ENCODE peak calls at places on chromosome 19, in six cellular contexts. One of them, this sample, is unnamed.

GRCh38 chr19:5719274-5719960 is 529 bp downstream of the LONP1 start:
- DNase-seq in HCT116: no peak
- DNase-seq in HepG2: no peak
- DNase-seq in K562: peak
- DNase-seq in SK-N-SH: no peak
- DNase-seq in GM12878: no peak
- DNase-seq in this sample: no peak

GRCh38 chr19:752652-753517 is 2.0 kb downstream of the MISP start:
- DNase-seq in GM12878: no peak
- DNase-seq in HCT116: peak
- DNase-seq in K562: peak
- DNase-seq in HepG2: peak
- DNase-seq in SK-N-SH: no peak
- DNase-seq in this sample: no peak

GRCh38 chr19:34120846-34121639 is 51.3 kb upstream of the LSM14A start:
- DNase-seq in HepG2: peak
- DNase-seq in GM12878: no peak
- DNase-seq in HCT116: peak
- DNase-seq in K562: peak
- DNase-seq in SK-N-SH: peak
- DNase-seq in this sample: no peak

GRCh38 chr19:10104665-10105221 is 1.4 kb upstream of the PPAN start:
- DNase-seq in HCT116: no peak
- DNase-seq in GM12878: peak
- DNase-seq in HepG2: no peak
- DNase-seq in K562: no peak
- DNase-seq in SK-N-SH: no peak
- DNase-seq in this sample: no peak

GRCh38 chr19:46784262-46785053 is 3.9 kb downstream of the SLC1A5 start:
- DNase-seq in K562: peak
- DNase-seq in GM12878: peak
- DNase-seq in HCT116: peak
- DNase-seq in HepG2: peak
- DNase-seq in SK-N-SH: peak
- DNase-seq in this sample: no peak

GRCh38 chr19:3387645-3388589 is 21.5 kb downstream of the NFIC start:
- DNase-seq in SK-N-SH: peak
- DNase-seq in GM12878: no peak
- DNase-seq in K562: no peak
- DNase-seq in HCT116: no peak
- DNase-seq in HepG2: no peak
- DNase-seq in this sample: no peak

GRCh38 chr19:495440-496332 is 600 bp upstream of the MADCAM1 start:
- DNase-seq in HepG2: no peak
- DNase-seq in SK-N-SH: peak
- DNase-seq in K562: peak
- DNase-seq in HCT116: no peak
- DNase-seq in GM12878: no peak
- DNase-seq in this sample: no peak

GRCh38 chr19:36771275-36772231 is 1.1 kb downstream of the ZNF850 start:
- DNase-seq in HCT116: no peak
- DNase-seq in K562: peak
- DNase-seq in GM12878: peak
- DNase-seq in HepG2: peak
- DNase-seq in SK-N-SH: peak
- DNase-seq in this sample: peak

GRCh38 chr19:50695251-50696064 is 24.1 kb downstream of the SHANK1 start:
- DNase-seq in K562: peak
- DNase-seq in HCT116: no peak
- DNase-seq in GM12878: no peak
- DNase-seq in SK-N-SH: peak
- DNase-seq in HepG2: no peak
- DNase-seq in this sample: no peak

GRCh38 chr19:41366089-41366488 is 2.1 kb upstream of the B9D2 start:
- DNase-seq in HepG2: no peak
- DNase-seq in GM12878: no peak
- DNase-seq in SK-N-SH: no peak
- DNase-seq in K562: no peak
- DNase-seq in HCT116: no peak
- DNase-seq in this sample: no peak

GRCh38 chr19:41978470-41978869 is 15.6 kb downstream of the ATP1A3 start:
- DNase-seq in HCT116: no peak
- DNase-seq in HepG2: no peak
- DNase-seq in SK-N-SH: no peak
- DNase-seq in GM12878: no peak
- DNase-seq in K562: no peak
- DNase-seq in this sample: no peak

GRCh38 chr19:46719629-46720515 is 3.0 kb upstream of the PRKD2 start:
- DNase-seq in SK-N-SH: no peak
- DNase-seq in HCT116: no peak
- DNase-seq in GM12878: no peak
- DNase-seq in K562: no peak
- DNase-seq in HepG2: no peak
- DNase-seq in this sample: no peak

GRCh38 chr19:44948763-44949374 is 3.0 kb downstream of the APOC2 start:
- DNase-seq in GM12878: no peak
- DNase-seq in K562: no peak
- DNase-seq in SK-N-SH: no peak
- DNase-seq in HepG2: no peak
- DNase-seq in HCT116: no peak
- DNase-seq in this sample: no peak

GRCh38 chr19:56477429-56478338 is 539 bp upstream of the ZNF667 start:
- DNase-seq in SK-N-SH: peak
- DNase-seq in HCT116: no peak
- DNase-seq in K562: peak
- DNase-seq in HepG2: no peak
- DNase-seq in GM12878: no peak
- DNase-seq in this sample: no peak

GRCh38 chr19:38657633-38658222 is 10.3 kb downstream of the ACTN4 start:
- DNase-seq in HepG2: no peak
- DNase-seq in SK-N-SH: no peak
- DNase-seq in HCT116: peak
- DNase-seq in GM12878: no peak
- DNase-seq in K562: no peak
- DNase-seq in this sample: peak

GRCh38 chr19:42601811-42602443 is 7.2 kb upstream of the CEACAM8 start:
- DNase-seq in GM12878: no peak
- DNase-seq in HCT116: no peak
- DNase-seq in HepG2: peak
- DNase-seq in K562: peak
- DNase-seq in SK-N-SH: no peak
- DNase-seq in this sample: no peak

GRCh38 chr19:53158119-53158656 is 665 bp downstream of the ZNF347 start:
- DNase-seq in HepG2: no peak
- DNase-seq in K562: peak
- DNase-seq in SK-N-SH: peak
- DNase-seq in GM12878: no peak
- DNase-seq in HCT116: no peak
- DNase-seq in this sample: no peak

GRCh38 chr19:35710784-35711723 is 6.7 kb downstream of the ZBTB32 start:
- DNase-seq in HepG2: no peak
- DNase-seq in K562: no peak
- DNase-seq in SK-N-SH: no peak
- DNase-seq in GM12878: peak
- DNase-seq in HCT116: no peak
- DNase-seq in this sample: no peak

GRCh38 chr19:44903602-44904425 is 1.8 kb upstream of the APOE start:
- DNase-seq in GM12878: no peak
- DNase-seq in K562: peak
- DNase-seq in SK-N-SH: peak
- DNase-seq in HCT116: no peak
- DNase-seq in HepG2: peak
- DNase-seq in this sample: no peak

GRCh38 chr19:45527731-45528130 is 20.5 kb downstream of the VASP start:
- DNase-seq in SK-N-SH: no peak
- DNase-seq in K562: no peak
- DNase-seq in HepG2: no peak
- DNase-seq in GM12878: no peak
- DNase-seq in HCT116: no peak
- DNase-seq in this sample: no peak

GRCh38 chr19:56705939-56706338 is 34.4 kb upstream of the ZNF835 start:
- DNase-seq in K562: peak
- DNase-seq in GM12878: no peak
- DNase-seq in SK-N-SH: no peak
- DNase-seq in HCT116: no peak
- DNase-seq in HepG2: no peak
- DNase-seq in this sample: no peak

GRCh38 chr19:19602713-19603320 is 15.7 kb downstream of the PBX4 start:
- DNase-seq in SK-N-SH: no peak
- DNase-seq in K562: no peak
- DNase-seq in GM12878: no peak
- DNase-seq in HCT116: no peak
- DNase-seq in HepG2: no peak
- DNase-seq in this sample: no peak
- TF ChIP-seq SIN3A in SK-N-SH: no peak
- TF ChIP-seq SIN3A in K562: no peak
- TF ChIP-seq SIN3A in GM12878: no peak
- TF ChIP-seq SIN3A in HCT116: no peak
- TF ChIP-seq SIN3A in HepG2: no peak
- TF ChIP-seq SIN3A in this sample: no peak

GRCh38 chr19:49064029-49064629 is 489 bp downstream of the NTF4 start:
- DNase-seq in HepG2: no peak
- DNase-seq in HCT116: no peak
- DNase-seq in K562: no peak
- DNase-seq in GM12878: no peak
- DNase-seq in SK-N-SH: peak
- DNase-seq in this sample: no peak
- TF ChIP-seq REST in HepG2: no peak
- TF ChIP-seq REST in HCT116: no peak
- TF ChIP-seq REST in K562: no peak
- TF ChIP-seq REST in GM12878: no peak
- TF ChIP-seq REST in SK-N-SH: no peak
- TF ChIP-seq REST in this sample: no peak

GRCh38 chr19:15456871-15457700 is 7.3 kb downstream of the RASAL3 start:
- DNase-seq in K562: peak
- DNase-seq in HCT116: peak
- DNase-seq in GM12878: no peak
- DNase-seq in HepG2: no peak
- DNase-seq in SK-N-SH: no peak
- DNase-seq in this sample: no peak
- TF ChIP-seq SIN3A in K562: no peak
- TF ChIP-seq SIN3A in HCT116: no peak
- TF ChIP-seq SIN3A in GM12878: no peak
- TF ChIP-seq SIN3A in HepG2: no peak
- TF ChIP-seq SIN3A in SK-N-SH: no peak
- TF ChIP-seq SIN3A in this sample: no peak

GRCh38 chr19:40284501-40285352 is at the start of gene AKT2:
- DNase-seq in GM12878: peak
- DNase-seq in HepG2: no peak
- DNase-seq in HCT116: no peak
- DNase-seq in K562: peak
- DNase-seq in SK-N-SH: peak
- DNase-seq in this sample: no peak
- TF ChIP-seq REST in GM12878: no peak
- TF ChIP-seq REST in HepG2: no peak
- TF ChIP-seq REST in HCT116: no peak
- TF ChIP-seq REST in K562: no peak
- TF ChIP-seq REST in SK-N-SH: no peak
- TF ChIP-seq REST in this sample: no peak

GRCh38 chr19:32040246-32040645 is 305.2 kb upstream of the ZNF507 start:
- DNase-seq in HepG2: no peak
- DNase-seq in K562: no peak
- DNase-seq in GM12878: no peak
- DNase-seq in SK-N-SH: no peak
- DNase-seq in HCT116: no peak
- DNase-seq in this sample: no peak

GRCh38 chr19:32037998-32038732 is 307.2 kb upstream of the ZNF507 start:
- DNase-seq in K562: no peak
- DNase-seq in GM12878: no peak
- DNase-seq in HepG2: no peak
- DNase-seq in SK-N-SH: no peak
- DNase-seq in HCT116: no peak
- DNase-seq in this sample: no peak

GRCh38 chr19:32039446-32039845 is 306.0 kb upstream of the ZNF507 start:
- DNase-seq in K562: no peak
- DNase-seq in GM12878: no peak
- DNase-seq in HCT116: no peak
- DNase-seq in SK-N-SH: no peak
- DNase-seq in HepG2: no peak
- DNase-seq in this sample: no peak

GRCh38 chr19:32041681-32042292 is 303.6 kb upstream of the ZNF507 start:
- DNase-seq in K562: peak
- DNase-seq in HepG2: peak
- DNase-seq in SK-N-SH: peak
- DNase-seq in GM12878: no peak
- DNase-seq in HCT116: no peak
- DNase-seq in this sample: no peak
- TF ChIP-seq SIN3A in K562: no peak
- TF ChIP-seq SIN3A in HepG2: no peak
- TF ChIP-seq SIN3A in SK-N-SH: no peak
- TF ChIP-seq SIN3A in GM12878: no peak
- TF ChIP-seq SIN3A in HCT116: no peak
- TF ChIP-seq SIN3A in this sample: no peak

This sample was measured in Panc1.